ENCODE peak calls at places on chromosomes 11 and 22, in four cellular contexts. V, P, A and I are unnamed samples.

GRCh38 chr22:22450343-22450839 is 58.2 kb downstream of the ZNF280B start:
- DNase-seq in V (no peak), P (peak), A (no peak), I (no peak)

GRCh38 chr11:131064373-131064991 is 148.2 kb upstream of the SNX19 start:
- DNase-seq in V (peak), P (peak), A (peak), I (peak)

GRCh38 chr11:11243790-11244469 is 109.1 kb downstream of the CSNK2A3 start:
- DNase-seq in V (peak), P (no peak), A (peak), I (peak)

GRCh38 chr11:120601566-120601965 is 90.0 kb downstream of the GRIK4 start:
- DNase-seq in V (no peak), P (no peak), A (no peak), I (no peak)

GRCh38 chr11:13128381-13128780 is 119.3 kb downstream of the RASSF10 start:
- DNase-seq in V (no peak), P (no peak), A (no peak), I (no peak)

GRCh38 chr22:48756146-48757111 is 1071.2 kb downstream of the BRD1 start:
- DNase-seq in V (no peak), P (no peak), A (no peak), I (peak)

GRCh38 chr22:35930933-35931332 is 97.7 kb downstream of the RBFOX2 start:
- DNase-seq in V (peak), P (peak), A (peak), I (no peak)

GRCh38 chr11:15710593-15711260 is 596.0 kb downstream of the INSC start:
- DNase-seq in V (no peak), P (no peak), A (no peak), I (no peak)

GRCh38 chr11:587978-588380 is 11.7 kb downstream of the PHRF1 start:
- DNase-seq in V (no peak), P (no peak), A (peak), I (no peak)

GRCh38 chr11:122697636-122698167 is 42.2 kb downstream of the UBASH3B start:
- DNase-seq in V (no peak), P (no peak), A (no peak), I (no peak)

GRCh38 chr11:120208012-120208441 is 2.8 kb upstream of the OAF start:
- DNase-seq in V (no peak), P (no peak), A (no peak), I (no peak)

GRCh38 chr11:74269161-74269809 is 42.2 kb downstream of the P4HA3 start:
- DNase-seq in V (no peak), P (no peak), A (no peak), I (no peak)

GRCh38 chr11:66231561-66231960 is 36.9 kb upstream of the RAB1B start:
- DNase-seq in V (no peak), P (no peak), A (no peak), I (no peak)

GRCh38 chr11:114197799-114198500 is 98.2 kb upstream of the NNMT start:
- DNase-seq in V (no peak), P (no peak), A (no peak), I (no peak)

GRCh38 chr11:1782026-1782696 is 18.4 kb upstream of the CTSD start:
- DNase-seq in V (peak), P (no peak), A (no peak), I (no peak)

GRCh38 chr22:17772963-17773605 is 1.2 kb downstream of the BID start:
- DNase-seq in V (no peak), P (no peak), A (no peak), I (no peak)

GRCh38 chr11:67498544-67498972 is 6.6 kb downstream of the PITPNM1 start:
- DNase-seq in V (no peak), P (no peak), A (no peak), I (no peak)

GRCh38 chr11:65492637-65493366 is 6.0 kb upstream of the MALAT1 start:
- DNase-seq in V (no peak), P (peak), A (no peak), I (peak)

GRCh38 chr11:65476632-65477270 is 22.1 kb upstream of the MALAT1 start:
- DNase-seq in V (no peak), P (no peak), A (no peak), I (no peak)

GRCh38 chr11:20102393-20102792 is 57.9 kb downstream of the DBX1 start:
- DNase-seq in V (no peak), P (no peak), A (no peak), I (no peak)

GRCh38 chr11:67418476-67419281 is 3.2 kb downstream of the CARNS1 start:
- DNase-seq in V (no peak), P (no peak), A (no peak), I (no peak)

GRCh38 chr22:39471421-39472141 is 14.8 kb downstream of the MGAT3 start:
- DNase-seq in V (no peak), P (peak), A (no peak), I (no peak)

GRCh38 chr22:37243402-37244113 is 511 bp downstream of the RAC2 start:
- DNase-seq in V (peak), P (no peak), A (no peak), I (no peak)

GRCh38 chr22:37242395-37242918 is 1.6 kb downstream of the RAC2 start:
- DNase-seq in V (peak), P (peak), A (peak), I (no peak)

GRCh38 chr22:37245740-37246139 is 1.7 kb upstream of the RAC2 start:
- DNase-seq in V (no peak), P (no peak), A (no peak), I (no peak)

GRCh38 chr22:37244922-37245722 is 1.1 kb upstream of the RAC2 start:
- DNase-seq in V (no peak), P (no peak), A (no peak), I (no peak)

DNA sequence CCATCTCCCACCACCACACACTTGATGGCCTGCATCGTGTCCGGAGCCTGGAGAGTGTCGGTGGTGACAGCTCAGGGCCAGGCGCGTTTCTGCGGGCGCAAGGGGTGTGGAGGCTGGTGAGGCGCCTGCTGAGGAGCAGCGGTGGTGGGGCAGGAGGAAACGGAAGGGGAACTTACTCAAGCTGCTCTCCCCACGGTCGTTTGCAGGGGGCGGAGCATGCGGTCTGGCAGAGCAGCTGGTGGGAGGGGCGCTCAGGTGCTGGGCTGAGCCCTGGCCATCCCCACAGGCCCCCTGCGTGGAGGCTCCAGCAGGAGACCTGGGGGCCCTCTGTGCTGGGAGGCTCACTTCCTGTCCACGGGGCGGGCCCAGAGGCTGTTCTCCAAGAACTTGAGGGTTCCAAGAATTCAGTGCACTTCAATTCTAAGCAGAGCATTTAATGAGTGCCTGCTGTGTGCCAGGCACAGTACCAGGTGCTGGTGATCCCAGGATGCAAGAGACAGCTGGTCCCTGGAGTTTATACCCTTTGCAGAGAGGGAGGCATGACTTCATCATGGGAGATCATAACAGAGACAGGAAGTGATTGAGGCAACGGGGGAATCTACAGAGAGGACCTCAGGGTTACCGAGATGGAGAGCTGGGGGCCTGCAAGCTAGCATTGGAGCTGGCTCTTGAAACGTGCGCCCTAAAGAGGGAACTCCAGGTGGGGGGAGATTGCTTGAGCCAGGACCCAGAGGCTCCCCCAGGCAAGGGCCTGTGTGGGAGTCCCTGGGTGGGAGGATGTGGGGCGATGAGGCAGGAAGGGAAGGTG is at the start of gene RAC2:
- DNase-seq in V (peak), P (no peak), A (peak), I (peak)
- TF ChIP-seq USF1 in V (no peak), P (no peak), A (no peak), I (no peak)

GRCh38 chr22:46051646-46052045 is 74.7 kb upstream of the WNT7B start:
- DNase-seq in V (no peak), P (no peak), A (no peak), I (peak)
- TF ChIP-seq USF1 in V (no peak), P (no peak), A (no peak), I (no peak)

GRCh38 chr11:34271727-34272126 is 86.1 kb downstream of the ABTB2 start:
- DNase-seq in V (no peak), P (no peak), A (no peak), I (no peak)
- TF ChIP-seq USF1 in V (no peak), P (no peak), A (no peak), I (no peak)

GRCh38 chr11:57290288-57290687 is 34.5 kb downstream of the TNKS1BP1 start:
- DNase-seq in V (no peak), P (no peak), A (no peak), I (no peak)

GRCh38 chr11:57299150-57299737 is 25.5 kb downstream of the TNKS1BP1 start:
- DNase-seq in V (no peak), P (no peak), A (no peak), I (no peak)

GRCh38 chr11:57288771-57289579 is 35.8 kb downstream of the TNKS1BP1 start:
- DNase-seq in V (peak), P (no peak), A (no peak), I (no peak)

GRCh38 chr11:57297221-57297620 is 27.5 kb downstream of the TNKS1BP1 start:
- DNase-seq in V (no peak), P (no peak), A (no peak), I (no peak)

GRCh38 chr11:57294225-57295131 is 30.3 kb downstream of the TNKS1BP1 start:
- DNase-seq in V (no peak), P (no peak), A (no peak), I (no peak)
- TF ChIP-seq USF1 in V (no peak), P (no peak), A (no peak), I (no peak)

GRCh38 chr11:34358258-34358665 is 452 bp upstream of the ABTB2 start:
- DNase-seq in V (no peak), P (no peak), A (peak), I (peak)
- TF ChIP-seq USF1 in V (no peak), P (no peak), A (no peak), I (no peak)

GRCh38 chr22:25923952-25924351 is 182.0 kb downstream of the MYO18B start:
- DNase-seq in V (peak), P (no peak), A (no peak), I (no peak)
- TF ChIP-seq USF1 in V (no peak), P (no peak), A (no peak), I (no peak)

GRCh38 chr11:118526688-118527087 is 586 bp upstream of the TTC36 start:
- DNase-seq in V (no peak), P (no peak), A (no peak), I (no peak)
- TF ChIP-seq USF1 in V (no peak), P (no peak), A (no peak), I (no peak)

GRCh38 chr11:57475191-57475590 is 14.9 kb downstream of the RTN4RL2 start:
- DNase-seq in V (no peak), P (no peak), A (no peak), I (no peak)
- TF ChIP-seq USF1 in V (no peak), P (no peak), A (no peak), I (no peak)

DNA sequence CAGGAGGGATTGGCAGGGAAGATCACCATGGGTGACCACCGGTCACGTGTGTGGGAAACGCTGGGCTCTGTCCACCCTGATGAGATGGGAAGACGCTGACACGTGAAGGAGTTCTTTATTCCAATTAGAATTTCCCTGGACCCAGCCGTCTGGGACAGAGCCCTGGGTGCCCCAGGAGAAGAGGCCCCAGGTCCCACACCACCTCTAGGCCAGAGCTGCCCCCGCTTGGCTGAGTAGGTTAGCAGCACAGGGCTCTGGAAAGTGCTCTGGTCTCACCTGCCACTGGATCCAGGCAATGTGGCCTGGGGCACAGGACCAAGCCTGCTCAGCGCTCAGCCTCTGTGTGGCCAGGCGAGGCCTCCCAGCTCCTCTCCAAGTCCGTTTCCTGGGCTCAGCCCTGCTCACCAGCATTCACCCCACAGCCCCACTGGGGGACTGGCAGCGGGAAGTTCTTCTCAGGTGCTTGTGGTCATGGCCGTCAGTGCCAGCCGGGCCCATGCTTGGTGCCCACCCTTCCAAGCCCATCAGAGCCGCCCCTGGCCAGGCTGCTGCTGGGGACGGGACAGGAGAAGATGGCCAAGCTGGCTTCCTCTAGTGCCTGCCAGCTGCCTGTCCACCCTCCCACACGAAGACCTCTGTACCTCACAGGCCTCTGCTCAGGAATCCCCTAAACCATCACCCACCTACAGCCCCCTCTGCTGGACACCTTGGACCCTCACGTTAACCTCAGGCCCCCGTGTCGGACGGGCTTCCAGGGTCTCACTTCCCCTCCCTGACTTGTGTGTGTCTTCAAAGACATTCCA is 62.5 kb upstream of the FGF3 start:
- DNase-seq in V (no peak), P (no peak), A (no peak), I (peak)
- TF ChIP-seq USF1 in V (no peak), P (no peak), A (no peak), I (no peak)

DNA sequence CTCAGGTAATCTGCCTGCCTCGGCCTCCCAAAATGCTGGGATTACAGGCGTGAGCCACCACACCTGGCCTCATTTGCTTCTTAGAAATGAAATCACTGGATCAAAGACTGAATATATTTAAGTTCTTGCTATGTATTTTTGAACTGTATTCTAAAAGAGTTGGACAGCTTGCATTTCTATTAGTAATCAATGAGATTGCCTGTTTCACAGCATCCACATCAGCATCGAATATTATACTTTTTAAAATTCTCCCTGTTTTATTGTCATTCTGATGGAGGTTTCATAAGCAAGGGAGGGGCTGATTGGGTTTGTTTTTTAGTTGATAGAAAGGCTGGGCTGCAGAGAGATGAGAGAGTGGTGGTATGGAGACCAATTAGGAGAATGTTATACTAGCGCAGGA is 68.7 kb upstream of the CREB3L1 start:
- DNase-seq in V (no peak), P (no peak), A (no peak), I (no peak)
- TF ChIP-seq USF1 in V (no peak), P (no peak), A (no peak), I (no peak)